ENCODE peak calls at places on chromosomes 1 and 21, in six cellular contexts. One of them, this sample, is unnamed.

GRCh38 chr1:28313710-28314510 is 14.9 kb upstream of the MED18 start:
- DNase-seq in HCT116: peak; percentile 38
- DNase-seq in K562: peak; percentile 42
- DNase-seq in HepG2: peak; percentile 85
- DNase-seq in GM12878: no peak
- DNase-seq in SK-N-SH: no peak
- DNase-seq in this sample: no peak

GRCh38 chr1:38293530-38293929 is 246.9 kb upstream of the POU3F1 start:
- DNase-seq in SK-N-SH: no peak
- DNase-seq in GM12878: no peak
- DNase-seq in K562: no peak
- DNase-seq in HCT116: no peak
- DNase-seq in HepG2: no peak
- DNase-seq in this sample: no peak

GRCh38 chr1:232726048-232726779 is 79.0 kb upstream of the MAP10 start:
- DNase-seq in HepG2: no peak
- DNase-seq in HCT116: no peak
- DNase-seq in GM12878: no peak
- DNase-seq in K562: no peak
- DNase-seq in SK-N-SH: no peak
- DNase-seq in this sample: peak; percentile 53

GRCh38 chr1:17621691-17622090 is 82.2 kb downstream of the ARHGEF10L start:
- DNase-seq in HepG2: no peak
- DNase-seq in GM12878: no peak
- DNase-seq in SK-N-SH: no peak
- DNase-seq in HCT116: no peak
- DNase-seq in K562: no peak
- DNase-seq in this sample: no peak

GRCh38 chr21:21000576-21001175 is 2.5 kb downstream of the NCAM2 start:
- DNase-seq in SK-N-SH: no peak
- DNase-seq in GM12878: no peak
- DNase-seq in K562: no peak
- DNase-seq in HepG2: no peak
- DNase-seq in HCT116: no peak
- DNase-seq in this sample: no peak

GRCh38 chr1:183837062-183837461 is 32.1 kb downstream of the RGL1 start:
- DNase-seq in HCT116: no peak
- DNase-seq in HepG2: no peak
- DNase-seq in GM12878: no peak
- DNase-seq in SK-N-SH: no peak
- DNase-seq in K562: no peak
- DNase-seq in this sample: no peak

GRCh38 chr1:236066828-236067386 is 2.0 kb upstream of the NID1 start:
- DNase-seq in K562: no peak
- DNase-seq in GM12878: peak; percentile 85
- DNase-seq in SK-N-SH: no peak
- DNase-seq in HepG2: no peak
- DNase-seq in HCT116: no peak
- DNase-seq in this sample: peak; percentile 25

GRCh38 chr1:237033804-237034203 is 8.2 kb upstream of the RYR2 start:
- DNase-seq in K562: no peak
- DNase-seq in SK-N-SH: no peak
- DNase-seq in HCT116: no peak
- DNase-seq in GM12878: no peak
- DNase-seq in HepG2: no peak
- DNase-seq in this sample: no peak

GRCh38 chr1:66445492-66446181 is 88.3 kb upstream of the SGIP1 start:
- DNase-seq in SK-N-SH: no peak
- DNase-seq in HCT116: no peak
- DNase-seq in GM12878: peak; percentile 68
- DNase-seq in K562: no peak
- DNase-seq in HepG2: no peak
- DNase-seq in this sample: no peak

GRCh38 chr1:246735735-246736134 is 11.5 kb downstream of the SCCPDH start:
- DNase-seq in HepG2: no peak
- DNase-seq in GM12878: no peak
- DNase-seq in K562: no peak
- DNase-seq in SK-N-SH: no peak
- DNase-seq in HCT116: no peak
- DNase-seq in this sample: no peak
- H3K36me3 ChIP-seq in HepG2: peaks cover 14% of the 10 kb centered on the region
- H3K36me3 ChIP-seq in GM12878: peaks cover 23% of the 10 kb centered on the region
- H3K36me3 ChIP-seq in K562: peaks cover 73% of the 10 kb centered on the region
- H3K36me3 ChIP-seq in SK-N-SH: peaks cover 47% of the 10 kb centered on the region
- H3K36me3 ChIP-seq in HCT116: no peaks in the 10 kb centered on the region
- H3K36me3 ChIP-seq in this sample: no peaks in the 10 kb centered on the region

GRCh38 chr1:225445644-225446297 is 17.9 kb upstream of the LBR start:
- DNase-seq in K562: no peak
- DNase-seq in HepG2: no peak
- DNase-seq in HCT116: no peak
- DNase-seq in SK-N-SH: no peak
- DNase-seq in GM12878: no peak
- DNase-seq in this sample: no peak
- H3K4me2 ChIP-seq in K562: no peak overlapping the region
- H3K4me2 ChIP-seq in HepG2: peak overlapping the region; percentile 66
- H3K4me2 ChIP-seq in HCT116: peak overlapping the region; percentile 46
- H3K4me2 ChIP-seq in SK-N-SH: no peak overlapping the region
- H3K4me2 ChIP-seq in GM12878: peak overlapping the region; percentile 94
- H3K4me2 ChIP-seq in this sample: no peak overlapping the region

DNA sequence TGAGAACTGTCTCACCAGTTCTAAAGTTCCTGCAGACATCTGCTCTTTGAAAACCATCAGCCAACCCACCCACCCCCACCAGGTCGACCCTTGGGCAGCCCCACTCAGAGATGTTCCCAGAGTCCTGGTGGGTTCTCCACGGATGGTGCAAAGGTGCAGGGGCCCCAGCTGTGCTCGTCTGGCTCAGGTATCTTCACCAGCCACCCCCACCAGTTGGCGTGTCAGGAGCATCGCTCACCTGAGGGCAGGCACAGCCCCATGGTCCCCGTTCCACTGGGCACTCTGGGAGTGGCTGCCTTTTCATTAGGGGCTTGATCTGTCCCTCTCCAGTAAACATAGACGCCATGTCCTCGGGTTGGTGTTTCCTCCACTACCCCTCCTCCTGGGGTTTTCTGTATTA is 70.5 kb downstream of the UMODL1 start:
- DNase-seq in K562: no peak
- DNase-seq in GM12878: no peak
- DNase-seq in HCT116: no peak
- DNase-seq in HepG2: no peak
- DNase-seq in SK-N-SH: no peak
- DNase-seq in this sample: no peak
- TF ChIP-seq REST in K562: no peak
- TF ChIP-seq REST in GM12878: no peak
- TF ChIP-seq REST in HCT116: no peak
- TF ChIP-seq REST in HepG2: no peak
- TF ChIP-seq REST in SK-N-SH: no peak
- TF ChIP-seq REST in this sample: no peak

DNA sequence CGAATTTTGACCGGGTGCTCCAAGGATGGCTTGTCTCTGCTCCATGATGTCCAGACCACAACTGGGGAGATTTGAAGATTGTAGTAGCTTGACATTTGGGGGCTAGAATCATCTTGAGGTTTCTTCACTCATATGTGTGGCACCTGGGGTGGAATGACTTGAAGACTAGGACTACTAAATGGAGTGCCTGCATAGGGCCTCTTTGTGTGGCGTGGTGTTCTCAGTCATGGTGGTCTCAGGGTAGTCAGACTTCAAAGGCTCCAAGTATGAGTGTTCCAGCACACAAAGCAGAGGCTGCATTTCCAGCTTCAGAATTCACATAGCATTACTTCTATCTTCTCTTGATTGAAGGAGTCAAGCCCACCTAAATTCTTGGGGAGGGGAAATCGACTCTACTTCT is 16.8 kb downstream of the ATF6 start:
- DNase-seq in GM12878: no peak
- DNase-seq in K562: no peak
- DNase-seq in HepG2: no peak
- DNase-seq in SK-N-SH: no peak
- DNase-seq in HCT116: no peak
- DNase-seq in this sample: no peak
- H3K36me3 ChIP-seq in GM12878: peaks cover 18% of the 10 kb centered on the region
- H3K36me3 ChIP-seq in K562: peaks cover 63% of the 10 kb centered on the region
- H3K36me3 ChIP-seq in HepG2: peaks cover 8% of the 10 kb centered on the region
- H3K36me3 ChIP-seq in SK-N-SH: peaks cover 54% of the 10 kb centered on the region
- H3K36me3 ChIP-seq in HCT116: peaks cover 10% of the 10 kb centered on the region
- H3K36me3 ChIP-seq in this sample: no peaks in the 10 kb centered on the region

GRCh38 chr1:218499021-218499691 is 154.0 kb downstream of the TGFB2 start:
- DNase-seq in GM12878: no peak
- DNase-seq in HCT116: no peak
- DNase-seq in HepG2: no peak
- DNase-seq in K562: no peak
- DNase-seq in SK-N-SH: no peak
- DNase-seq in this sample: no peak
- H3K4me2 ChIP-seq in GM12878: no peak overlapping the region
- H3K4me2 ChIP-seq in HCT116: peak overlapping the region; percentile 73
- H3K4me2 ChIP-seq in HepG2: no peak overlapping the region
- H3K4me2 ChIP-seq in K562: no peak overlapping the region
- H3K4me2 ChIP-seq in SK-N-SH: peak overlapping the region; percentile 61
- H3K4me2 ChIP-seq in this sample: no peak overlapping the region

GRCh38 chr1:3429766-3430165 is 24.7 kb upstream of the ARHGEF16 start:
- DNase-seq in HCT116: no peak
- DNase-seq in HepG2: no peak
- DNase-seq in GM12878: no peak
- DNase-seq in SK-N-SH: no peak
- DNase-seq in K562: no peak
- DNase-seq in this sample: no peak
- TF ChIP-seq REST in HCT116: no peak
- TF ChIP-seq REST in HepG2: no peak
- TF ChIP-seq REST in GM12878: no peak
- TF ChIP-seq REST in SK-N-SH: no peak
- TF ChIP-seq REST in K562: no peak
- TF ChIP-seq REST in this sample: no peak

GRCh38 chr1:220067246-220068204 is 21.2 kb upstream of the EPRS1 start:
- DNase-seq in GM12878: no peak
- DNase-seq in HCT116: no peak
- DNase-seq in HepG2: no peak
- DNase-seq in K562: no peak
- DNase-seq in SK-N-SH: no peak
- DNase-seq in this sample: no peak
- H3K36me3 ChIP-seq in GM12878: peaks cover 26% of the 10 kb centered on the region
- H3K36me3 ChIP-seq in HCT116: peaks cover 4% of the 10 kb centered on the region
- H3K36me3 ChIP-seq in HepG2: peaks cover 9% of the 10 kb centered on the region
- H3K36me3 ChIP-seq in K562: peaks cover 53% of the 10 kb centered on the region
- H3K36me3 ChIP-seq in SK-N-SH: peaks cover 38% of the 10 kb centered on the region
- H3K36me3 ChIP-seq in this sample: peaks cover 3% of the 10 kb centered on the region

GRCh38 chr1:159008744-159009188 is 941 bp upstream of the IFI16 start:
- DNase-seq in GM12878: peak; percentile 69
- DNase-seq in HCT116: no peak
- DNase-seq in K562: no peak
- DNase-seq in SK-N-SH: no peak
- DNase-seq in HepG2: no peak
- DNase-seq in this sample: no peak

GRCh38 chr1:159007734-159008133 is 2.0 kb upstream of the IFI16 start:
- DNase-seq in GM12878: no peak
- DNase-seq in K562: no peak
- DNase-seq in HCT116: no peak
- DNase-seq in SK-N-SH: no peak
- DNase-seq in HepG2: no peak
- DNase-seq in this sample: no peak

GRCh38 chr1:159010398-159010797 is 691 bp downstream of the IFI16 start:
- DNase-seq in HepG2: no peak
- DNase-seq in SK-N-SH: no peak
- DNase-seq in K562: no peak
- DNase-seq in GM12878: no peak
- DNase-seq in HCT116: no peak
- DNase-seq in this sample: no peak

GRCh38 chr1:159009704-159010361 is at the start of gene IFI16:
- DNase-seq in K562: no peak
- DNase-seq in HCT116: no peak
- DNase-seq in SK-N-SH: no peak
- DNase-seq in GM12878: peak; percentile 87
- DNase-seq in HepG2: no peak
- DNase-seq in this sample: no peak

GRCh38 chr1:159009287-159009686 is 420 bp upstream of the IFI16 start:
- DNase-seq in GM12878: no peak
- DNase-seq in K562: no peak
- DNase-seq in HCT116: no peak
- DNase-seq in HepG2: no peak
- DNase-seq in SK-N-SH: no peak
- DNase-seq in this sample: no peak
- H3K4me2 ChIP-seq in GM12878: peak overlapping the region; percentile 97
- H3K4me2 ChIP-seq in K562: no peak overlapping the region
- H3K4me2 ChIP-seq in HCT116: no peak overlapping the region
- H3K4me2 ChIP-seq in HepG2: no peak overlapping the region
- H3K4me2 ChIP-seq in SK-N-SH: peak overlapping the region; percentile 82
- H3K4me2 ChIP-seq in this sample: no peak overlapping the region

This sample was measured in GM23338.